ENCODE peak calls at places on chromosomes 16 and 17, in ten cellular contexts. A is transverse colon, J is HCT116, M is gastrocnemius medialis, K is IMR-90, F is HepG2, C is body of pancreas, D is K562, H is ovary, G is uterus. V is an unnamed sample.

GRCh38 chr17:13665872-13666635 is 64.3 kb upstream of the HS3ST3A1 start:
- DNase-seq in H (no peak), F (no peak), A (no peak), G (no peak), K (no peak), M (no peak), J (no peak), C (no peak), D (no peak), V (no peak)

GRCh38 chr16:47815655-47816054 is 340.1 kb downstream of the ABCC12 start:
- DNase-seq in K (no peak), J (no peak), A (no peak), C (no peak), F (no peak), H (no peak), M (no peak), G (no peak), D (no peak), V (no peak)

GRCh38 chr16:83714286-83714685 is 93.5 kb upstream of the HSBP1 start:
- DNase-seq in F (no peak), H (no peak), M (no peak), A (no peak), C (no peak), D (no peak), K (no peak), J (no peak), G (no peak), V (no peak)

GRCh38 chr16:22232277-22233049 is 26.4 kb downstream of the EEF2K start:
- DNase-seq in G (no peak), J (peak), A (peak), D (no peak), C (peak), K (peak), M (no peak), F (peak), H (no peak), V (peak)

GRCh38 chr17:51263001-51263400 is 2.7 kb downstream of the UTP18 start:
- DNase-seq in G (no peak), H (no peak), F (no peak), J (no peak), A (no peak), K (peak), M (no peak), D (no peak), C (no peak), V (no peak)

GRCh38 chr16:85460252-85460982 is 152.7 kb upstream of the GSE1 start:
- DNase-seq in M (no peak), C (no peak), D (peak), A (no peak), J (no peak), F (no peak), K (no peak), G (no peak), H (peak), V (no peak)

GRCh38 chr17:20085283-20085875 is 76.2 kb downstream of the SPECC1 start:
- DNase-seq in G (no peak), F (no peak), M (no peak), J (no peak), K (no peak), A (no peak), H (no peak), C (no peak), D (no peak), V (no peak)

GRCh38 chr17:42042598-42043319 is 7.6 kb downstream of the C17orf113 start:
- DNase-seq in A (no peak), M (no peak), G (no peak), H (no peak), K (no peak), C (peak), D (no peak), F (no peak), J (no peak), V (no peak)

DNA sequence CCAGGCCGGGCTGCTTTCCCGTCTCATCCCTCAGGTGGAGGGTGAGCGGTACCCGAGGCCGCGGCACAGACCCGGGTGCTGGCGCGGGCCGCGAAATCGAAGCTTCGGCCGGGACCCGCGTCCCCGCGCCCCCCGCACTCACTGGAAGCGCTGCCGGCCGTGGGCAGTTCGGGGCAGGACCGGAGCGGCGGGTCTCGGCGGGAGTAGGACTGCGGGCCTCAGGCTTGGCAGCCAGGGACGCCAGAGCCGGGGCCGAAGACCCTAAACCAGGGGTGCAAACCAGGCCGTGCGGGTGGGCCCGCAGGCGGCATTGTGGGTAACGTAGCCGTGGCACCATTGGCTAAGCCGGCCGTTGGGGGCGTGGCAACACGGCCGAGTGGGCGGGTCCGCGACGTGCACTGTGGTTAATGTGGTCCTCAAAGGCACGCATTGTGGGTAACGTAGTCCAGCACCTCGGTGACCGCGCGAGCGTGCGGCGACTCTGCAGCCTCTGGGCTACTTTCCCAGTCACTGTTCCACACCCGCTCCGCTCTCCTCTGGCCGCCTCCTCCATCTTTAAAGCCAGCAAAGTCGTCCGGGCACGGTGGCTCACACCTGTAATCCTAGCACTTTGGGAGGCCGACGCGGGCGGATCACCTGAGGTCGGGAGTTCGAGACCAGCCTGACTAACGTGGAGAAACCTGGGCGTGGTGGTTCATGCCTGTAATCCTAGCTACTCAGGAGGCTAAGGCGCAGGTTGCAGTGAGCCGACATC is at the start of gene ZNF500:
- DNase-seq in A (peak), C (peak), D (peak), H (peak), G (peak), M (peak), F (peak), K (peak), J (peak), V (peak)
- TF ChIP-seq POLR2A in A (peak), C (peak), D (peak), H (no peak), G (peak), M (peak), F (peak), K (peak), J (peak), V (peak)

DNA sequence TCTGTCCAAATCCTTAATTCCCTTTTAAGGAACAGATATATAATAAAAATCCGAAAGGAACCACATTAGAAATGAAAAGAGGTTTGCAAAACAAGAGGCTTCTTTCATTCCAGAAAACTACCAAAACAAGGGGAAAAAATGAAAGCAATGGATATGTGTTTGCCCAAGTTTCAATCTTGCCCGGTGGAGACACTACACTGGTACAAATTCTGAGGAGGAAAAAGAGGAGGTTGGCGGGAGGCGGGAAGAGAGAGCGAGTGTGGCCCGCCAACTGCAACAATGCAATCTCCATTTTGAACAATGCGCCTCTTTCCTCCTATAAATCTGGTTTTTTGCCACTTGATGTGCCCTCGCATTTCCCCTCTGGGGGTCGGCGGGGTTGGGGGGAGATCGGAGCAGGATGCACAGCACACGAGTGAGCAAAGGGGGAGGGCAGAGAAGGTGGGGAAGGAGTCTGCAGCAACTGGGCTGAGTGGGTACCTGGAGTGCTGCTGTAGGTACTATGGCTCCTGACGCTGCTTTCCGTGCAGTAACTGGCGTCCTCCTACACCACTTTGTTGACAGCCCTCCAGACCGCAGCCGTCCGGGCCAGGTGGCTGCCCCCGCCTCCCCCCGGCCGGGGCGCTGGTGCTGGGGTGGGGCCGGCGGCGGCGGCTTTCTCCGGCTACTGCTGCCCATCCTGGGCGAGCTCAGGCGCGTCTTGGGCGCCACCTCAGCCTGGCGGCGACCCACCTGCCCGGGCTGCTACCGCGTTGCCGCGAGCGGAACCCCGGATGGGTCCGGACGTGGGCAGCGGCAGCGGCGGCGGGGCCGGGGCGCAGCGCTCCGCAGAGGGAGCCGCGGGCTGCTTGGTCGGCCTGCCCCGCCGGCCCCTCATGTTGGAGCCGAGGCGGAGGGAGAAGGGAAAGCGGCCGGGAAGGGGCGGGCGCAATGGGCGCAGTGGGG is 93.8 kb upstream of the PLEKHM1 start:
- DNase-seq in D (peak), K (peak), M (peak), A (peak), C (peak), F (peak), H (peak), G (peak), J (peak), V (peak)
- TF ChIP-seq POLR2A in D (peak), K (no peak), M (peak), A (peak), C (no peak), F (peak), H (no peak), G (no peak), J (peak), V (no peak)

GRCh38 chr16:20798364-20798763 is 7.9 kb downstream of the ERI2 start:
- DNase-seq in M (no peak), J (no peak), H (no peak), K (peak), D (no peak), C (no peak), F (no peak), A (no peak), G (no peak), V (no peak)
- TF ChIP-seq POLR2A in M (no peak), J (no peak), H (no peak), K (no peak), D (no peak), C (no peak), F (no peak), A (no peak), G (no peak), V (no peak)

GRCh38 chr17:48841395-48841831 is 10.6 kb downstream of the CALCOCO2 start:
- DNase-seq in A (no peak), F (no peak), M (peak), J (no peak), G (peak), H (no peak), K (peak), D (no peak), C (no peak), V (no peak)

GRCh38 chr17:48835971-48836370 is 5.1 kb downstream of the CALCOCO2 start:
- DNase-seq in J (no peak), F (no peak), A (no peak), M (no peak), K (no peak), G (no peak), C (no peak), D (no peak), H (no peak), V (no peak)

GRCh38 chr17:48843172-48843900 is 12.5 kb downstream of the CALCOCO2 start:
- DNase-seq in H (no peak), G (no peak), D (no peak), A (no peak), J (no peak), M (peak), F (no peak), K (peak), C (no peak), V (no peak)

GRCh38 chr17:48842746-48843145 is 11.9 kb downstream of the CALCOCO2 start:
- DNase-seq in G (no peak), H (no peak), D (no peak), A (no peak), F (no peak), J (no peak), K (peak), M (no peak), C (no peak), V (no peak)

DNA sequence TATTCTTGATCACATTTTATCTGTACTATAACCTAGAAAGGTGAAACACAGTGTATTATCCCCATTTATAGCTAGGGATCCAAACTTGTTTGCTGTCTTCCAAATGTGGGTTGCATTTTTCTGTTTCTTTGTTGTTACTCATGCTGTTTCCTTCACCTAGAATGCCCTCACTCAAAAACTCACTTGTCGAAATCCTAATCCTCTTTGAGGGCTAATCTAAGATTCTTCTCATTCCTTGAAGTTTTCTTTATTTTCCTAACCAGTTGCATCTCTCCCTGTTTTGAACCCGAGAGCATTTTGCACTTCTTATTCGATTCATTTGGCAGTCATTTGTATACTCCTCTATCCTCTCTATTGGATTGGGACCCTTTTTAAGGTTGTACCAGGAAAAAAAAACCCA is 9.6 kb downstream of the CALCOCO2 start:
- DNase-seq in M (no peak), K (no peak), F (no peak), J (no peak), G (no peak), C (no peak), D (no peak), A (no peak), H (no peak), V (no peak)
- TF ChIP-seq POLR2A in M (no peak), K (no peak), F (no peak), J (no peak), G (no peak), C (no peak), D (no peak), A (no peak), H (no peak), V (no peak)

V was measured in H54.